ENCODE peak calls at places on chromosomes 11 and 22, in ten cellular contexts. X, V, I, N, D, K, J, G, A and S are unnamed samples.

GRCh38 chr11:70739811-70740474 is 341.6 kb downstream of the CTTN start:
- DNase-seq in N (no peak), G (no peak), K (no peak), V (no peak), X (no peak), I (no peak), D (no peak), J (no peak), A (no peak), S (no peak)

GRCh38 chr22:33811686-33812085 is 108.6 kb downstream of the LARGE1 start:
- DNase-seq in J (no peak), G (no peak), A (peak), N (no peak), D (no peak), I (no peak), V (no peak), K (no peak), X (no peak), S (no peak)

GRCh38 chr11:123086315-123086714 is 24.4 kb upstream of the HSPA8 start:
- DNase-seq in J (no peak), D (no peak), I (no peak), A (no peak), G (no peak), N (no peak), X (no peak), K (no peak), V (no peak), S (peak)

GRCh38 chr11:94567181-94567670 is at the start of gene PIWIL4:
- DNase-seq in I (no peak), D (no peak), A (no peak), G (no peak), N (no peak), K (no peak), X (no peak), V (no peak), J (no peak), S (no peak)

GRCh38 chr22:48091060-48091650 is 1328.7 kb downstream of the TBC1D22A start:
- DNase-seq in J (no peak), X (no peak), G (no peak), N (no peak), D (no peak), A (no peak), K (no peak), V (no peak), I (no peak), S (no peak)

GRCh38 chr11:46657186-46657585 is 39.8 kb downstream of the ATG13 start:
- DNase-seq in I (no peak), V (no peak), N (no peak), J (no peak), D (no peak), A (no peak), K (no peak), G (no peak), X (no peak), S (no peak)

GRCh38 chr11:121095561-121095960 is 5.5 kb upstream of the TECTA start:
- DNase-seq in K (no peak), I (no peak), N (no peak), X (no peak), J (no peak), G (no peak), A (no peak), V (no peak), D (no peak), S (no peak)

GRCh38 chr22:47357086-47357485 is 594.6 kb downstream of the TBC1D22A start:
- DNase-seq in D (no peak), K (no peak), X (no peak), G (no peak), N (peak), I (no peak), J (no peak), A (no peak), V (no peak), S (no peak)

GRCh38 chr22:19941365-19942070 is at the start of the genes COMT and TXNRD2:
- DNase-seq in I (peak), K (peak), J (peak), A (peak), X (peak), G (no peak), N (peak), V (peak), D (peak), S (peak)

GRCh38 chr11:109939176-109939810 is 153.9 kb upstream of the ZC3H12C start:
- DNase-seq in D (peak), A (peak), V (peak), J (peak), K (no peak), N (no peak), G (peak), X (no peak), I (peak), S (peak)

GRCh38 chr11:8056810-8057463 is 24.1 kb upstream of the TUB start:
- DNase-seq in G (no peak), J (no peak), I (peak), K (no peak), D (no peak), N (peak), V (no peak), A (peak), X (no peak), S (peak)

GRCh38 chr11:129814244-129814992 is 1.2 kb upstream of the TMEM45B start:
- DNase-seq in K (no peak), J (no peak), G (no peak), D (no peak), A (no peak), X (peak), I (no peak), N (peak), V (no peak), S (no peak)

GRCh38 chr22:42966389-42966998 is 48.5 kb downstream of the PACSIN2 start:
- DNase-seq in N (no peak), I (no peak), A (no peak), G (no peak), K (no peak), V (no peak), X (no peak), D (no peak), J (no peak), S (no peak)

GRCh38 chr11:13314676-13315394 is 37.2 kb downstream of the BMAL1 start:
- DNase-seq in I (no peak), D (no peak), G (no peak), V (no peak), X (no peak), A (no peak), N (no peak), K (no peak), J (no peak), S (no peak)